ENCODE peak calls at places on chromosomes 12 and 14, in four cellular contexts. One of them, this sample, is unnamed.

GRCh38 chr14:26187996-26188605 is 409.7 kb downstream of the NOVA1 start:
- DNase-seq in GM12878: no peak
- DNase-seq in K562: no peak
- DNase-seq in HL-60: no peak
- DNase-seq in this sample: no peak

GRCh38 chr14:23301288-23301968 is 1.2 kb downstream of the PPP1R3E start:
- DNase-seq in HL-60: peak; percentile 95
- DNase-seq in K562: peak; percentile 99
- DNase-seq in GM12878: peak; percentile 91
- DNase-seq in this sample: peak; percentile 96

GRCh38 chr14:52119030-52119429 is 50.2 kb upstream of the NID2 start:
- DNase-seq in GM12878: no peak
- DNase-seq in HL-60: no peak
- DNase-seq in K562: no peak
- DNase-seq in this sample: no peak

GRCh38 chr14:100543471-100544455 is 43.5 kb downstream of the BEGAIN start:
- DNase-seq in GM12878: no peak
- DNase-seq in K562: no peak
- DNase-seq in HL-60: no peak
- DNase-seq in this sample: no peak

GRCh38 chr12:11963841-11964471 is 106.8 kb upstream of the BCL2L14 start:
- DNase-seq in HL-60: no peak
- DNase-seq in K562: no peak
- DNase-seq in GM12878: no peak
- DNase-seq in this sample: no peak

GRCh38 chr14:68384335-68384734 is 408.5 kb downstream of the ZFP36L1 start:
- DNase-seq in GM12878: no peak
- DNase-seq in K562: no peak
- DNase-seq in HL-60: peak; percentile 49
- DNase-seq in this sample: no peak

GRCh38 chr12:98591209-98591608 is 2.3 kb upstream of the SLC25A3 start:
- DNase-seq in HL-60: no peak
- DNase-seq in GM12878: no peak
- DNase-seq in K562: peak; percentile 57
- DNase-seq in this sample: no peak

GRCh38 chr12:23533699-23534098 is 415.8 kb downstream of the SOX5 start:
- DNase-seq in GM12878: no peak
- DNase-seq in HL-60: no peak
- DNase-seq in K562: no peak
- DNase-seq in this sample: no peak

GRCh38 chr12:69278814-69279782 is 39.7 kb downstream of the CPSF6 start:
- DNase-seq in GM12878: no peak
- DNase-seq in K562: no peak
- DNase-seq in HL-60: no peak
- DNase-seq in this sample: no peak

GRCh38 chr12:89863332-89863938 is 154.8 kb upstream of the ATP2B1 start:
- DNase-seq in HL-60: no peak
- DNase-seq in GM12878: peak; percentile 72
- DNase-seq in K562: no peak
- DNase-seq in this sample: no peak

GRCh38 chr12:121537814-121538698 is 42.8 kb downstream of the KDM2B start:
- DNase-seq in K562: no peak
- DNase-seq in GM12878: no peak
- DNase-seq in HL-60: no peak
- DNase-seq in this sample: no peak

GRCh38 chr14:61470954-61471279 is 149.5 kb downstream of the PRKCH start:
- DNase-seq in K562: no peak
- DNase-seq in GM12878: no peak
- DNase-seq in HL-60: no peak
- DNase-seq in this sample: no peak

GRCh38 chr12:27463826-27464554 is 17.5 kb downstream of the SMCO2 start:
- DNase-seq in HL-60: no peak
- DNase-seq in K562: no peak
- DNase-seq in GM12878: no peak
- DNase-seq in this sample: no peak

GRCh38 chr12:116882742-116883141 is 1.5 kb upstream of the HRK start:
- DNase-seq in HL-60: no peak
- DNase-seq in K562: peak; percentile 13
- DNase-seq in GM12878: no peak
- DNase-seq in this sample: no peak

GRCh38 chr14:75539562-75540478 is 17.6 kb downstream of the BATF start:
- DNase-seq in K562: peak; percentile 79
- DNase-seq in HL-60: no peak
- DNase-seq in GM12878: no peak
- DNase-seq in this sample: no peak

GRCh38 chr12:113609692-113610469 is 138.2 kb upstream of the LHX5 start:
- DNase-seq in GM12878: no peak
- DNase-seq in HL-60: no peak
- DNase-seq in K562: no peak
- DNase-seq in this sample: no peak

GRCh38 chr12:84910549-84911241 is 1.9 kb downstream of the SLC6A15 start:
- DNase-seq in K562: no peak
- DNase-seq in GM12878: no peak
- DNase-seq in HL-60: no peak
- DNase-seq in this sample: no peak

GRCh38 chr12:51323966-51324895 is at the start of gene BIN2:
- DNase-seq in K562: no peak
- DNase-seq in GM12878: no peak
- DNase-seq in HL-60: peak; percentile 88
- DNase-seq in this sample: peak; percentile 79

GRCh38 chr12:6620137-6620884 is 13.1 kb upstream of the CHD4 start:
- DNase-seq in HL-60: no peak
- DNase-seq in K562: no peak
- DNase-seq in GM12878: no peak
- DNase-seq in this sample: no peak

GRCh38 chr12:15546102-15546701 is 223.9 kb downstream of the PTPRO start:
- DNase-seq in K562: no peak
- DNase-seq in GM12878: peak; percentile 25
- DNase-seq in HL-60: no peak
- DNase-seq in this sample: no peak

GRCh38 chr12:46942579-46942978 is 116.8 kb upstream of the SLC38A4 start:
- DNase-seq in K562: no peak
- DNase-seq in GM12878: no peak
- DNase-seq in HL-60: no peak
- DNase-seq in this sample: no peak

GRCh38 chr14:101151930-101152310 is 248.4 kb upstream of the RTL1 start:
- DNase-seq in K562: no peak
- DNase-seq in GM12878: no peak
- DNase-seq in HL-60: no peak
- DNase-seq in this sample: no peak

GRCh38 chr14:21275261-21275858 is 4.5 kb upstream of the RPGRIP1 start:
- DNase-seq in HL-60: no peak
- DNase-seq in K562: no peak
- DNase-seq in GM12878: no peak
- DNase-seq in this sample: no peak

GRCh38 chr12:118436002-118436724 is 59.8 kb downstream of the SUDS3 start:
- DNase-seq in HL-60: no peak
- DNase-seq in GM12878: no peak
- DNase-seq in K562: peak; percentile 45
- DNase-seq in this sample: no peak

GRCh38 chr14:71574976-71575375 is 357.3 kb upstream of the RGS6 start:
- DNase-seq in GM12878: no peak
- DNase-seq in K562: no peak
- DNase-seq in HL-60: no peak
- DNase-seq in this sample: no peak

GRCh38 chr12:55932546-55932919 is 1.6 kb downstream of the DGKA start:
- DNase-seq in GM12878: no peak
- DNase-seq in HL-60: peak; percentile 74
- DNase-seq in K562: no peak
- DNase-seq in this sample: no peak

GRCh38 chr12:51863921-51864700 is 15.6 kb upstream of the FIGNL2 start:
- DNase-seq in GM12878: no peak
- DNase-seq in K562: no peak
- DNase-seq in HL-60: no peak
- DNase-seq in this sample: no peak

DNA sequence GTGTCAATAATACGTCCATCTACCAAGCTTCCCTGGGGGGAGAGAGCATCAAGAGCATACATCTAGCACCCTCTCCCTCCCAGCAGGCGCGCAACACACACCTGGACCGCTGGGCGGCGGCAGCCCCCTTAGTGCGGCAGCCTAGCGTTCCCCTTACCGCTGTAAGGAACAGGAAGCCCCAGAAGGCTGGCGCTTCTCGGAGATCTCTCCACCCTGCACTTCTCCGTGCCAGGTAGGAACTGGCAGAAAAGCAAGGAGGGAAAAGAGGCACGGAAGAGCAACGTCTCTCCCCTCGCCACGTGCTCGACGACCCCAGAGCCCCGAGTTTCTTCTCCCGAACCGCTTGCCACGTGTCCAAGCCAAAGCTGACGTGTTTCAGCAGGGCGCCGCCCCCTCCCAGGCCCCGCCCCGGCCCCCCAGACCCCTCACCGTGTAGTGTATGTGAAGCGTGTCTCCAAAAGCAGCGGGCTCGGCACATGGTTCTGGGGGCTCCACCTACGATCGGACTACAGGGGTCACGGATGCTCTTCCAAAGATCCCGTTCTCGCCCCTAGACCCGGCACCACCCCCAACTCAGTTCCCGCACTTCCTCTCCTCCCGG is 575 bp downstream of the FKBP11 start:
- DNase-seq in GM12878: peak; percentile 40
- DNase-seq in HL-60: no peak
- DNase-seq in K562: no peak
- DNase-seq in this sample: peak; percentile 81
- TF ChIP-seq SPI1 in GM12878: peak; percentile 43
- TF ChIP-seq SPI1 in HL-60: no peak
- TF ChIP-seq SPI1 in K562: no peak
- TF ChIP-seq SPI1 in this sample: peak; percentile 58

GRCh38 chr14:54046250-54046649 is 89.6 kb upstream of the BMP4 start:
- DNase-seq in K562: no peak
- DNase-seq in GM12878: no peak
- DNase-seq in HL-60: no peak
- DNase-seq in this sample: no peak
- TF ChIP-seq SPI1 in K562: no peak
- TF ChIP-seq SPI1 in GM12878: no peak
- TF ChIP-seq SPI1 in HL-60: no peak
- TF ChIP-seq SPI1 in this sample: no peak

GRCh38 chr12:107760207-107760816 is 625 bp downstream of the PRDM4 start:
- DNase-seq in HL-60: no peak
- DNase-seq in K562: peak; percentile 45
- DNase-seq in GM12878: no peak
- DNase-seq in this sample: no peak
- TF ChIP-seq SPI1 in HL-60: no peak
- TF ChIP-seq SPI1 in K562: no peak
- TF ChIP-seq SPI1 in GM12878: no peak
- TF ChIP-seq SPI1 in this sample: no peak

GRCh38 chr12:110641512-110641911 is 27.6 kb downstream of the TCTN1 start:
- DNase-seq in GM12878: no peak
- DNase-seq in K562: peak; percentile 65
- DNase-seq in HL-60: no peak
- DNase-seq in this sample: no peak

GRCh38 chr12:110640275-110641025 is 26.5 kb downstream of the TCTN1 start:
- DNase-seq in HL-60: no peak
- DNase-seq in K562: no peak
- DNase-seq in GM12878: no peak
- DNase-seq in this sample: no peak

GRCh38 chr12:110638792-110639191 is 24.9 kb downstream of the TCTN1 start:
- DNase-seq in K562: no peak
- DNase-seq in GM12878: no peak
- DNase-seq in HL-60: no peak
- DNase-seq in this sample: no peak

GRCh38 chr12:110637869-110638441 is 24.0 kb downstream of the TCTN1 start:
- DNase-seq in K562: no peak
- DNase-seq in HL-60: no peak
- DNase-seq in GM12878: no peak
- DNase-seq in this sample: no peak

DNA sequence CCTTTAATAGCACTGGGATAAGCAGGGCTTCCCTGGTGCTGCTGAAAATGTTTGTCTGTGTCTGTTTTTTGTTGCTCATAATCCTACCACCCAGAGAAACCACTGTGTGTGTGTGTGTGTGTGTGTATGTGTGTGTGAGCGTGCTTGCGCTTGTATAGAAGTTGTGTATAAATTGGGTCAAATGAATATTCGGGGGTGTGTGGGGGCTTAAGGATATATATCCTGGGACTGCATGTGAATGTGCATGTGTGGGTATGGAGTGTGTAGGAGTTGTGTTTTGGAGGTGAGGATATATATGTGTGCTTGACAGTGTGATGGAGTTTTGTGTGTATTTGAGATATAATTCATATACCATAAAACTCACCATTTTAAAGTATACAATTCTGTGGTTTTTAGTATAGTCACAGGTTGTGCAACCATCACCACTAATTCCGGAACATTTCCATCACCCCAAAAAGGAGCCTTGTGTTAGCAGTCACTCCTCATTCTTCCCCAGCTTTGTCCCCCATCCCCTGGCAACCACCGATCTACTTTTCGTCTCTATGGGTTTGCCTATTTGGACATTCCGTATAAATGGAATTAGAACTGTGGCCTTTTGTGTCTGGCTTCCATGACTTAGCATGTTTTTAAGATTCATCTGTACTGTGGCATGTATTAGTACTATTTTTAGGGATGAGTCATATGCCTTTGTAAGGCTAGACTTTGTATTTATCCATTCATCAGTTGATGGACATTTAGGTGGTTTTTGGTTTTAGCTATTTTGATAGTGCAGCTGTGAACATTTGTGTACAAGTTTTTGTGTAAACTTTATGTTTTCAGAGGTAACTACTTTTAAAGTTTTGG is 25.6 kb downstream of the TCTN1 start:
- DNase-seq in K562: peak; percentile 31
- DNase-seq in HL-60: no peak
- DNase-seq in GM12878: no peak
- DNase-seq in this sample: no peak
- TF ChIP-seq SPI1 in K562: no peak
- TF ChIP-seq SPI1 in HL-60: no peak
- TF ChIP-seq SPI1 in GM12878: no peak
- TF ChIP-seq SPI1 in this sample: no peak

This sample was measured in GM12891.